ENCODE peak calls at places on chromosome 10, in ten cellular contexts. B is AG04450, K is bronchial epithelial cell, V is tibial nerve, N is heart right ventricle, S is Panc1, O is GM06990, E is fibroblast of villous mesenchyme, C is fibroblast of lung, F is astrocyte of the spinal cord. I is an unnamed sample.

GRCh38 chr10:132374612-132375011 is 22.4 kb upstream of the PWWP2B start:
- DNase-seq in B (no peak), K (no peak), V (no peak), N (no peak), S (no peak), O (no peak), E (no peak), C (no peak), F (no peak), I (no peak)

GRCh38 chr10:125396651-125397050 is 236.3 kb upstream of the CTBP2 start:
- DNase-seq in B (no peak), K (peak; percentile 32), V (no peak), N (no peak), S (no peak), O (no peak), E (peak; percentile 11), C (peak; percentile 57), F (peak; percentile 46), I (no peak)

GRCh38 chr10:11201911-11202310 is 184.2 kb downstream of the CELF2 start:
- DNase-seq in B (no peak), K (no peak), V (no peak), N (no peak), S (no peak), O (no peak), E (no peak), C (no peak), F (no peak), I (no peak)

GRCh38 chr10:47288236-47288635 is 11.8 kb upstream of the GDF10 start:
- DNase-seq in B (no peak), K (no peak), V (no peak), N (no peak), S (no peak), O (no peak), E (no peak), C (no peak), F (no peak), I (no peak)

GRCh38 chr10:1037098-1037497 is 11.4 kb upstream of the IDI2 start:
- DNase-seq in B (no peak), K (no peak), V (no peak), N (no peak), S (no peak), O (no peak), E (no peak), C (no peak), F (no peak), I (no peak)

GRCh38 chr10:13417459-13418126 is 69.5 kb upstream of the SEPHS1 start:
- DNase-seq in B (no peak), K (no peak), V (no peak), N (no peak), S (no peak), O (no peak), E (no peak), C (peak; percentile 80), F (no peak), I (no peak)

GRCh38 chr10:106950060-106950459 is 214.4 kb downstream of the SORCS1 start:
- DNase-seq in B (no peak), K (no peak), V (no peak), N (no peak), S (no peak), O (no peak), E (no peak), C (no peak), F (no peak), I (no peak)

GRCh38 chr10:101683226-101683625 is 11.7 kb downstream of the FBXW4 start:
- DNase-seq in B (no peak), K (no peak), V (no peak), N (no peak), S (no peak), O (no peak), E (peak; percentile 37), C (peak; percentile 28), F (no peak), I (no peak)

GRCh38 chr10:26503911-26504310 is 65.8 kb downstream of the APBB1IP start:
- DNase-seq in B (no peak), K (no peak), V (no peak), N (no peak), S (no peak), O (no peak), E (no peak), C (no peak), F (no peak), I (no peak)
- TF ChIP-seq CTCF in B (no peak), K (no peak), V (no peak), N (no peak), S (no peak), O (peak; percentile 51), E (peak; percentile 9), C (no peak), F (no peak), I (no peak)

GRCh38 chr10:114684085-114684821 is 26.2 kb upstream of the ABLIM1 start:
- DNase-seq in B (no peak), K (peak; percentile 37), V (peak; percentile 36), N (peak; percentile 49), S (no peak), O (no peak), E (peak; percentile 58), C (peak; percentile 78), F (peak; percentile 58), I (peak; percentile 64)

GRCh38 chr10:114683593-114683992 is 25.5 kb upstream of the ABLIM1 start:
- DNase-seq in B (no peak), K (no peak), V (no peak), N (peak; percentile 34), S (no peak), O (no peak), E (no peak), C (no peak), F (no peak), I (no peak)

GRCh38 chr10:114682532-114682931 is 24.5 kb upstream of the ABLIM1 start:
- DNase-seq in B (no peak), K (no peak), V (no peak), N (no peak), S (no peak), O (no peak), E (peak; percentile 31), C (peak; percentile 60), F (no peak), I (no peak)

GRCh38 chr10:114682121-114682520 is 24.0 kb upstream of the ABLIM1 start:
- DNase-seq in B (no peak), K (no peak), V (no peak), N (no peak), S (no peak), O (no peak), E (peak; percentile 18), C (no peak), F (no peak), I (no peak)

DNA sequence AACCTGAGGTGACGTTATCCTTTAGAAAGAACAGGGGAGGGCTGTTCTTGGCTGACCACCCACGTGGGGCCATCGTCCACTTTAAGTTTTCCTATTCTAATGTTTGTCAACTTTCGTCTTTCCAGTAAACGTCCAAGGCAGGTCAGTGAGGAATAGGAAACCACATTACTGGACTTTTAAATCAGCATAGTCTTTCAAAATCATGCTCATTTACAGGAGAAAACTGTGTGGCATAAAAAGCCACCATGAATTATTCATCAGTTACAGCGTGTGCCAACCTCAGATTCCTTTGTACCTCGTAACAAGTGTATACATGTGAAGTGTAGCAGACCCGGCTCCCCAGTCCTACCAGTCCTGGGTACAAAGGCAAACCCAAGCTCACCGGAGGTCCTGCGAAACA is 25.1 kb upstream of the ABLIM1 start:
- DNase-seq in B (no peak), K (peak; percentile 87), V (no peak), N (no peak), S (no peak), O (no peak), E (no peak), C (peak; percentile 67), F (no peak), I (peak; percentile 87)
- H3K4me3 ChIP-seq in B (no peak overlapping the region), K (peak overlapping the region; percentile 4), V (no peak overlapping the region), N (peak overlapping the region; percentile 15), S (peak overlapping the region; percentile 55), O (no peak overlapping the region), E (no peak overlapping the region), C (no peak overlapping the region), F (no peak overlapping the region), I (peak overlapping the region; percentile 6)

GRCh38 chr10:113382691-113383090 is 170.2 kb upstream of the HABP2 start:
- DNase-seq in B (no peak), K (no peak), V (no peak), N (no peak), S (no peak), O (no peak), E (peak; percentile 73), C (no peak), F (no peak), I (no peak)

GRCh38 chr10:113385021-113385975 is 167.6 kb upstream of the HABP2 start:
- DNase-seq in B (peak; percentile 63), K (peak; percentile 64), V (peak; percentile 87), N (peak; percentile 87), S (peak; percentile 51), O (peak; percentile 18), E (peak; percentile 88), C (peak; percentile 77), F (peak; percentile 83), I (peak; percentile 82)

GRCh38 chr10:113386005-113386404 is 166.8 kb upstream of the HABP2 start:
- DNase-seq in B (no peak), K (peak; percentile 56), V (no peak), N (no peak), S (no peak), O (no peak), E (no peak), C (peak; percentile 40), F (no peak), I (peak; percentile 72)

GRCh38 chr10:113384181-113384580 is 168.7 kb upstream of the HABP2 start:
- DNase-seq in B (no peak), K (no peak), V (no peak), N (no peak), S (no peak), O (no peak), E (no peak), C (no peak), F (no peak), I (no peak)

GRCh38 chr10:113381906-113382562 is 170.8 kb upstream of the HABP2 start:
- DNase-seq in B (no peak), K (no peak), V (no peak), N (peak; percentile 15), S (no peak), O (no peak), E (peak; percentile 77), C (peak; percentile 67), F (peak; percentile 46), I (no peak)
- TF ChIP-seq CTCF in B (no peak), K (no peak), V (no peak), N (no peak), S (no peak), O (no peak), E (no peak), C (no peak), F (no peak), I (no peak)

GRCh38 chr10:24481241-24481640 is 242.4 kb downstream of the ARHGAP21 start:
- DNase-seq in B (no peak), K (no peak), V (no peak), N (no peak), S (no peak), O (no peak), E (no peak), C (no peak), F (no peak), I (no peak)

GRCh38 chr10:24480447-24480846 is 243.2 kb downstream of the ARHGAP21 start:
- DNase-seq in B (no peak), K (no peak), V (no peak), N (no peak), S (no peak), O (no peak), E (no peak), C (no peak), F (no peak), I (no peak)

GRCh38 chr10:24485299-24485698 is 238.4 kb downstream of the ARHGAP21 start:
- DNase-seq in B (no peak), K (no peak), V (no peak), N (no peak), S (no peak), O (no peak), E (no peak), C (no peak), F (no peak), I (no peak)

GRCh38 chr10:24484771-24485170 is 238.9 kb downstream of the ARHGAP21 start:
- DNase-seq in B (no peak), K (no peak), V (no peak), N (no peak), S (no peak), O (no peak), E (no peak), C (no peak), F (no peak), I (no peak)

DNA sequence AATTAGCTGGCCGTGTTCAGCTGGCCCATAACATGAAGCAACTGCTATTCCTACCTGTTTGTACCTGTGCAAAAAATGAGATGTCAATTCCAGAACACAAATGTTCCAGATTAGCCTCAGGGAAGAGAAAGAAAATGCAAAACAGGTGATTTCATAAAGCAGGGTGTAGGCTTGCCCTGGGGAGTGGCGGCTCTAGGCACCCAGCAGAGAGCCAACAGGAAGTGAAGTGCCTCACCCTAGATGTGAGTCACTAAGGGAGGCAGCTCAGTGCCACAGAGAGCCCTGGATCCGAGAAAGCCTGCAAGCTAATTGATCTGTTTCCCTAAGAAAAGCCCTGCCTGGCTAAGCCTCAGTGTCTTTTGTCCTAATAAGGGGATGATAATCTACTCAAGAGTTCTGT is 240.0 kb downstream of the ARHGAP21 start:
- DNase-seq in B (no peak), K (peak; percentile 99), V (no peak), N (no peak), S (no peak), O (no peak), E (no peak), C (peak; percentile 70), F (peak; percentile 71), I (peak; percentile 99)
- H3K4me3 ChIP-seq in B (no peak overlapping the region), K (no peak overlapping the region), V (no peak overlapping the region), N (no peak overlapping the region), S (no peak overlapping the region), O (no peak overlapping the region), E (no peak overlapping the region), C (no peak overlapping the region), F (no peak overlapping the region), I (no peak overlapping the region)

I was measured in epithelial cell of esophagus.